ENCODE peak calls at places on chromosomes 13 and 19, in five cellular contexts. One of them, this sample, is unnamed.

GRCh38 chr13:90640976-90641375 is 706.5 kb upstream of the MIR17HG start:
- DNase-seq in mammary epithelial cell: peak; percentile 48
- DNase-seq in fibroblast of lung: peak; percentile 15
- DNase-seq in astrocyte: peak; percentile 60
- DNase-seq in colonic mucosa: no peak
- DNase-seq in this sample: no peak

GRCh38 chr13:98706446-98707110 is 45.9 kb downstream of the SLC15A1 start:
- DNase-seq in astrocyte: peak; percentile 20
- DNase-seq in mammary epithelial cell: peak; percentile 47
- DNase-seq in colonic mucosa: no peak
- DNase-seq in fibroblast of lung: no peak
- DNase-seq in this sample: no peak

GRCh38 chr13:64417609-64418008 is 2812.5 kb downstream of the PCDH9 start:
- DNase-seq in mammary epithelial cell: no peak
- DNase-seq in astrocyte: no peak
- DNase-seq in fibroblast of lung: no peak
- DNase-seq in colonic mucosa: no peak
- DNase-seq in this sample: no peak

GRCh38 chr19:47633516-47633915 is 24.6 kb downstream of the BICRA start:
- DNase-seq in mammary epithelial cell: peak; percentile 86
- DNase-seq in colonic mucosa: no peak
- DNase-seq in astrocyte: no peak
- DNase-seq in fibroblast of lung: no peak
- DNase-seq in this sample: no peak

GRCh38 chr19:35513975-35514809 is 743 bp upstream of the DMKN start:
- DNase-seq in astrocyte: no peak
- DNase-seq in mammary epithelial cell: no peak
- DNase-seq in fibroblast of lung: no peak
- DNase-seq in colonic mucosa: no peak
- DNase-seq in this sample: peak; percentile 85

GRCh38 chr19:16801599-16801998 is 27.6 kb upstream of the SIN3B start:
- DNase-seq in mammary epithelial cell: peak; percentile 27
- DNase-seq in fibroblast of lung: peak; percentile 70
- DNase-seq in colonic mucosa: no peak
- DNase-seq in astrocyte: peak; percentile 49
- DNase-seq in this sample: no peak

GRCh38 chr19:33376931-33377557 is 3.5 kb downstream of the CEBPG start:
- DNase-seq in astrocyte: no peak
- DNase-seq in colonic mucosa: peak; percentile 67
- DNase-seq in mammary epithelial cell: peak; percentile 89
- DNase-seq in fibroblast of lung: no peak
- DNase-seq in this sample: peak; percentile 31

GRCh38 chr19:33687761-33688656 is 66.3 kb downstream of the CHST8 start:
- DNase-seq in mammary epithelial cell: no peak
- DNase-seq in fibroblast of lung: no peak
- DNase-seq in colonic mucosa: no peak
- DNase-seq in astrocyte: no peak
- DNase-seq in this sample: no peak

GRCh38 chr19:412356-413355 is 3.7 kb upstream of the C2CD4C start:
- DNase-seq in fibroblast of lung: no peak
- DNase-seq in colonic mucosa: no peak
- DNase-seq in astrocyte: no peak
- DNase-seq in mammary epithelial cell: no peak
- DNase-seq in this sample: peak; percentile 85

GRCh38 chr13:27533155-27533643 is 82.8 kb upstream of the MTIF3 start:
- DNase-seq in fibroblast of lung: peak; percentile 69
- DNase-seq in colonic mucosa: peak; percentile 87
- DNase-seq in mammary epithelial cell: peak; percentile 62
- DNase-seq in astrocyte: peak; percentile 23
- DNase-seq in this sample: peak; percentile 96

GRCh38 chr13:76586842-76587241 is 299.4 kb downstream of the KCTD12 start:
- DNase-seq in astrocyte: no peak
- DNase-seq in fibroblast of lung: no peak
- DNase-seq in mammary epithelial cell: no peak
- DNase-seq in colonic mucosa: no peak
- DNase-seq in this sample: no peak

GRCh38 chr19:5669212-5669611 is 11.1 kb downstream of the MICOS13 start:
- DNase-seq in colonic mucosa: no peak
- DNase-seq in astrocyte: no peak
- DNase-seq in fibroblast of lung: no peak
- DNase-seq in mammary epithelial cell: no peak
- DNase-seq in this sample: no peak

GRCh38 chr19:30543243-30543945 is 171.2 kb downstream of the ZNF536 start:
- DNase-seq in colonic mucosa: no peak
- DNase-seq in fibroblast of lung: no peak
- DNase-seq in astrocyte: no peak
- DNase-seq in mammary epithelial cell: no peak
- DNase-seq in this sample: peak; percentile 27

GRCh38 chr13:51785592-51786424 is 18.2 kb downstream of the DHRS12 start:
- DNase-seq in astrocyte: peak; percentile 34
- DNase-seq in colonic mucosa: peak; percentile 26
- DNase-seq in mammary epithelial cell: no peak
- DNase-seq in fibroblast of lung: peak; percentile 64
- DNase-seq in this sample: peak; percentile 60

GRCh38 chr19:772730-773436 is 22.0 kb downstream of the MISP start:
- DNase-seq in colonic mucosa: no peak
- DNase-seq in astrocyte: no peak
- DNase-seq in mammary epithelial cell: no peak
- DNase-seq in fibroblast of lung: no peak
- DNase-seq in this sample: peak; percentile 78

GRCh38 chr19:32373614-32374295 is 28.3 kb downstream of the ZNF507 start:
- DNase-seq in astrocyte: peak; percentile 100
- DNase-seq in colonic mucosa: peak; percentile 60
- DNase-seq in mammary epithelial cell: peak; percentile 96
- DNase-seq in fibroblast of lung: peak; percentile 99
- DNase-seq in this sample: no peak

GRCh38 chr13:33348366-33348765 is 62.8 kb upstream of the STARD13 start:
- DNase-seq in fibroblast of lung: peak; percentile 79
- DNase-seq in astrocyte: peak; percentile 80
- DNase-seq in colonic mucosa: no peak
- DNase-seq in mammary epithelial cell: no peak
- DNase-seq in this sample: no peak

GRCh38 chr19:56116606-56117005 is 4.5 kb downstream of the ZNF787 start:
- DNase-seq in mammary epithelial cell: no peak
- DNase-seq in astrocyte: no peak
- DNase-seq in colonic mucosa: no peak
- DNase-seq in fibroblast of lung: no peak
- DNase-seq in this sample: peak; percentile 37

GRCh38 chr19:53870485-53870844 is 2.8 kb downstream of the MYADM start:
- DNase-seq in colonic mucosa: peak; percentile 70
- DNase-seq in mammary epithelial cell: no peak
- DNase-seq in astrocyte: no peak
- DNase-seq in fibroblast of lung: no peak
- DNase-seq in this sample: peak; percentile 59

GRCh38 chr13:85638265-85638664 is 161.0 kb downstream of the SLITRK6 start:
- DNase-seq in astrocyte: no peak
- DNase-seq in mammary epithelial cell: no peak
- DNase-seq in fibroblast of lung: no peak
- DNase-seq in colonic mucosa: no peak
- DNase-seq in this sample: peak; percentile 38

GRCh38 chr19:44891016-44891882 is at the start of gene TOMM40:
- DNase-seq in fibroblast of lung: no peak
- DNase-seq in astrocyte: peak; percentile 98
- DNase-seq in colonic mucosa: no peak
- DNase-seq in mammary epithelial cell: no peak
- DNase-seq in this sample: peak; percentile 72
- TF ChIP-seq CTCF in fibroblast of lung: no peak
- TF ChIP-seq CTCF in astrocyte: no peak
- TF ChIP-seq CTCF in colonic mucosa: no peak
- TF ChIP-seq CTCF in mammary epithelial cell: no peak
- TF ChIP-seq CTCF in this sample: peak; percentile 44

GRCh38 chr13:35598233-35598632 is 121.7 kb upstream of the MAB21L1 start:
- DNase-seq in astrocyte: no peak
- DNase-seq in mammary epithelial cell: no peak
- DNase-seq in colonic mucosa: no peak
- DNase-seq in fibroblast of lung: no peak
- DNase-seq in this sample: no peak
- H3K27ac ChIP-seq in astrocyte: no peak overlapping the region
- H3K27ac ChIP-seq in mammary epithelial cell: no peak overlapping the region
- H3K27ac ChIP-seq in colonic mucosa: no peak overlapping the region
- H3K27ac ChIP-seq in fibroblast of lung: no peak overlapping the region
- H3K27ac ChIP-seq in this sample: no peak overlapping the region

GRCh38 chr19:18153555-18154134 is 682 bp downstream of the PIK3R2 start:
- DNase-seq in mammary epithelial cell: no peak
- DNase-seq in colonic mucosa: no peak
- DNase-seq in astrocyte: no peak
- DNase-seq in fibroblast of lung: no peak
- DNase-seq in this sample: no peak

GRCh38 chr19:18156841-18157464 is 4.0 kb downstream of the PIK3R2 start:
- DNase-seq in colonic mucosa: peak; percentile 96
- DNase-seq in fibroblast of lung: peak; percentile 93
- DNase-seq in mammary epithelial cell: peak; percentile 88
- DNase-seq in astrocyte: peak; percentile 70
- DNase-seq in this sample: no peak

GRCh38 chr19:18157465-18158063 is 4.6 kb downstream of the PIK3R2 start:
- DNase-seq in fibroblast of lung: no peak
- DNase-seq in colonic mucosa: no peak
- DNase-seq in astrocyte: no peak
- DNase-seq in mammary epithelial cell: peak; percentile 79
- DNase-seq in this sample: peak; percentile 72

GRCh38 chr19:18156268-18156667 is 3.3 kb downstream of the PIK3R2 start:
- DNase-seq in fibroblast of lung: no peak
- DNase-seq in colonic mucosa: no peak
- DNase-seq in mammary epithelial cell: no peak
- DNase-seq in astrocyte: no peak
- DNase-seq in this sample: no peak

DNA sequence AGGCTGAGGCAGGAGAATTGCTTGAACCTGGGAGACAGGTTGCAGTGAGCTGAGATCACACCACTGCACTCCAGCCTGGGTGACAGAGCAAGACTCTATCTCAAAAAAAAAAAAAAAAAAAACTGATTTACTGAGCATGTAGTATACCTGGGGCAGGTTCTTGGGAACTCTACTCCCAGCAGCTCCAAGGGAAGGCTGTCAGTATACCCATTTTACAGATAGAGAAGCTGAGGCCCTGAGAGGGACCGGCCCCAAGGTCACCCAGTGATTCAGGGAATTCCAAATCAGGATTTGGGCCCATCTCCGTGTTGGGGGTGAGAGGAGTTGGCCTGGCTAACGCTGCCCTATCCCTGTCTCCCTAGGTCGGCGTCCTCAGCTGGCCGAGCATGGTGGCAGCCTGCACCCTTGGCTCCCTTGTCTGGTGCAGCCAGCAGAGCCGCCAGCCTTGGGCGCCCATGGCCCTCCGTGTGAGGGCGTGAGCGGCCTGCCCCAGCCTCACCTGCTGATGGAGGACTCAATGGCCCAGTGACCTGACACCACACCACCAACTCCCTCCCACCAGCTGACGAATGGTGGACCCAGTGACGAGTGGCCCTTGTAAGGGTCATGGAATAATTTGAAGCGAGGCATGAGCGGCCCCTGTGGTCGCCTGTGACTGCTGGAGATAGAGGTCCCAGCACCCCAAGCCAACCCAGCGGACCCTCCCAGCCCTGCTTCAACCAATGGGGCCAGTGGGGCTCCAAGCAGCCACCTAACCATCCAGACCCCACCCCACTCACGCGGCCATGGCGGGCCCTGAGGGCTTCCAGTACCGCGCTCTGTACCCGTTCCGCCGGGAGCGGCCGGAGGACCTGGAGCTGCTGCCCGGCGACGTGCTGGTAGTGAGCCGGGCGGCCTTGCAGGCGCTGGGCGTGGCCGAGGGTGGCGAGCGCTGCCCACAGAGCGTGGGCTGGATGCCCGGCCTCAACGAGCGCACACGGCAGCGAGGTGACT is 2.4 kb downstream of the PIK3R2 start:
- DNase-seq in astrocyte: no peak
- DNase-seq in colonic mucosa: no peak
- DNase-seq in mammary epithelial cell: no peak
- DNase-seq in fibroblast of lung: no peak
- DNase-seq in this sample: no peak
- H3K9ac ChIP-seq in astrocyte: peak overlapping the region; percentile 36
- H3K9ac ChIP-seq in colonic mucosa: peak overlapping the region; percentile 37
- H3K9ac ChIP-seq in mammary epithelial cell: no peak overlapping the region
- H3K9ac ChIP-seq in fibroblast of lung: no peak overlapping the region
- H3K9ac ChIP-seq in this sample: no peak overlapping the region

GRCh38 chr13:42354246-42355117 is 82.5 kb downstream of the AKAP11 start:
- DNase-seq in fibroblast of lung: peak; percentile 79
- DNase-seq in astrocyte: peak; percentile 91
- DNase-seq in mammary epithelial cell: peak; percentile 74
- DNase-seq in colonic mucosa: no peak
- DNase-seq in this sample: no peak
- TF ChIP-seq CTCF in fibroblast of lung: no peak
- TF ChIP-seq CTCF in astrocyte: peak; percentile 6
- TF ChIP-seq CTCF in mammary epithelial cell: no peak
- TF ChIP-seq CTCF in colonic mucosa: no peak
- TF ChIP-seq CTCF in this sample: peak; percentile 51

DNA sequence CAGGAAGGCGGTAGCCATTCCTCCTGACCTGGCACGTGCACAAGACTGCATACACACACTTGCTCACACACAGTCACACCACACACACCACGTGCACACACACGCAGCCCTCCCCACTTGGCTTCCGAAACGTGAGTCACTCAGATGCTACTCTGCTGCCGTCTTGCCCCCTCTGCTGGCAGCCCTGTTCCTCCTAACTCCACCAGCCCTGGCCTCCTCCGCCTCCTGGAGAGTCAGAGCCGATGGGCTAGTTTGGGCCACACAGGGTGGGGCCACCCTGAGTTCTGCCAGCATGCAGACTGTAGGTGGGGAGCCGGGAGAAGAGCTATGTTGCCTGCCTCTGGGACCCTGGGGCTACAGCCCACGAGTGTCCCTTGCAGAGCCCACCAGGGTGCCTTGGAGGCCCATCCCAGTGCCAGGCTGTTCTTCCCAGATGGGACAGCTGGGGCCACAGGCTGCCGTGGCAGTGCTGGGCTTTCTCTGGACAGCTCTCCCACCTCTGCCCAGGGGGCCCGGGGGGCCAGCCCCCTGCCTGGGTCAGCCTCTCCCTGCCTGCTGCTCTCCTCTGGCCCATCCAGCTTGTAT is 12.1 kb downstream of the PIN1 start:
- DNase-seq in fibroblast of lung: peak; percentile 95
- DNase-seq in colonic mucosa: peak; percentile 35
- DNase-seq in astrocyte: peak; percentile 90
- DNase-seq in mammary epithelial cell: peak; percentile 71
- DNase-seq in this sample: peak; percentile 91
- H3K27ac ChIP-seq in fibroblast of lung: peak overlapping the region; percentile 77
- H3K27ac ChIP-seq in colonic mucosa: no peak overlapping the region
- H3K27ac ChIP-seq in astrocyte: peak overlapping the region; percentile 55
- H3K27ac ChIP-seq in mammary epithelial cell: no peak overlapping the region
- H3K27ac ChIP-seq in this sample: no peak overlapping the region

DNA sequence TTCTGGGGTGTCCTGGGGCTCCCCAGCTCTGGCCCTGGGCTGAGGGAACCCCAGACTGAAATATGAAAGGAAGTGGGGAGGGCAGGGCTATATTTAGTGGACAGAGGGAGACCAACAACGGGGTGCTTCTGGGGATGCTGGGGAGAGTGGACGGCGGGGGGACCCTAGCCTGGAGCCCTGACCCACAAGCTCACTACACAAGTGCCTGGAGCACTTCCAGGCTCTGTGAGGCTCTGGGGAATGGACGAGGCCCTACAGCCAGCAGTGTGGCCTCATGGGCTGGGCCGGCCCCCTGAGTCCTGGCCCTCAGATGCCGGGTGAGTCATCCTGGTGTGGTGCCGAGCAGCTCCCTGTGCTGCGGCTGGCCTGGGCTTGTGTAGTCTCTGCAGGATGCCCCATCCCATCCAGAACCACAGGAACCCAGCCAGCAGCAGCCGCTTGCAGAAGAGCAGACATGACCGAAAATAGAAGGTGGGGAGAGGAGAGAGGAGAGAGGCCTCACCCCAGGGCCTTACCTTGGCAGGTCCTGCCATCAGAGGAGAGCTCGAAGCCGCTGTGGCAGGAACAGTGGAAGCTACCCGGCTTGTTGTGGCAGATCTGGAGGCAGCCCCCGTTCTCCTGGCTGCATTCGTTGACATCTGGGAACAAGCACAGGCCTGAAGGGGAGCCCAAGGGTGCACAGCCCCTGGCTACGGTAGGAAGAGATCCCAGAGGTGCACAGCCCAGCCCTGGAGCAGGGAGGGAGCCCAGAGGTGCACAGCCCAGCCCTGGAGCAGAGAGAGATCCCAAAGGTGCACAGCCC is 26.1 kb downstream of the GAS6 start:
- DNase-seq in astrocyte: peak; percentile 98
- DNase-seq in mammary epithelial cell: peak; percentile 98
- DNase-seq in colonic mucosa: peak; percentile 86
- DNase-seq in fibroblast of lung: peak; percentile 99
- DNase-seq in this sample: peak; percentile 86
- H3K9ac ChIP-seq in astrocyte: peak overlapping the region; percentile 87
- H3K9ac ChIP-seq in mammary epithelial cell: peak overlapping the region; percentile 68
- H3K9ac ChIP-seq in colonic mucosa: peak overlapping the region; percentile 26
- H3K9ac ChIP-seq in fibroblast of lung: peak overlapping the region; percentile 81
- H3K9ac ChIP-seq in this sample: no peak overlapping the region

This sample was measured in endodermal cell.